ENCODE peak calls at places on chromosomes 16 and 17, in six cellular contexts. Z, M, V, E, H and J are unnamed samples.

GRCh38 chr17:71995570-71995969 is 125.2 kb upstream of the SOX9 start:
- DNase-seq in E (no peak), V (no peak), H (no peak), M (no peak), Z (no peak), J (no peak)

GRCh38 chr17:66347661-66348604 is 45.5 kb downstream of the PRKCA start:
- DNase-seq in V (no peak), M (no peak), H (peak; percentile 66), E (no peak), Z (no peak), J (no peak)

GRCh38 chr17:1998426-1998784 is 26.7 kb downstream of the RTN4RL1 start:
- DNase-seq in V (no peak), M (peak; percentile 61), E (no peak), Z (no peak), H (no peak), J (no peak)

GRCh38 chr16:21663889-21664647 is at the start of gene OTOA:
- DNase-seq in M (peak; percentile 74), V (no peak), E (no peak), H (no peak), Z (peak; percentile 29), J (no peak)

GRCh38 chr17:10210151-10210574 is 11.8 kb upstream of the GAS7 start:
- DNase-seq in E (no peak), H (no peak), V (no peak), M (no peak), Z (peak; percentile 31), J (no peak)

GRCh38 chr17:72542317-72542716 is 421.5 kb downstream of the SOX9 start:
- DNase-seq in V (no peak), E (no peak), M (no peak), Z (no peak), H (no peak), J (no peak)

GRCh38 chr16:58284488-58284887 is 10.3 kb downstream of the PRSS54 start:
- DNase-seq in Z (no peak), M (no peak), E (no peak), V (no peak), H (peak; percentile 32), J (no peak)

GRCh38 chr17:58413684-58414083 is 3.6 kb downstream of the RNF43 start:
- DNase-seq in H (no peak), V (no peak), Z (no peak), M (no peak), E (no peak), J (peak; percentile 34)

GRCh38 chr17:77470800-77471733 is 330.3 kb downstream of the SEC14L1 start:
- DNase-seq in E (peak; percentile 28), M (peak; percentile 89), H (peak; percentile 83), V (no peak), Z (no peak), J (no peak)

GRCh38 chr17:59785091-59785799 is 77.8 kb downstream of the VMP1 start:
- DNase-seq in M (no peak), V (peak; percentile 34), E (no peak), H (peak; percentile 51), Z (no peak), J (no peak)

GRCh38 chr16:88303890-88304819 is 78.6 kb upstream of the ZNF469 start:
- DNase-seq in V (no peak), H (no peak), Z (no peak), E (no peak), M (no peak), J (no peak)

GRCh38 chr17:51508048-51508447 is 247.7 kb downstream of the UTP18 start:
- DNase-seq in Z (no peak), V (no peak), H (no peak), M (no peak), E (no peak), J (no peak)

GRCh38 chr16:48366165-48367093 is 18.8 kb downstream of the SIAH1 start:
- DNase-seq in Z (no peak), E (peak; percentile 80), V (peak; percentile 77), M (peak; percentile 46), H (peak; percentile 64), J (peak; percentile 42)

GRCh38 chr17:40326014-40326831 is 17.2 kb downstream of the RARA start:
- DNase-seq in V (peak; percentile 45), E (no peak), Z (no peak), M (no peak), H (no peak), J (no peak)

GRCh38 chr17:61388561-61389356 is 10.9 kb upstream of the TBX2 start:
- DNase-seq in V (no peak), M (no peak), H (no peak), Z (no peak), E (no peak), J (no peak)
- H3K9ac ChIP-seq in V (no peak overlapping the region), M (no peak overlapping the region), H (no peak overlapping the region), Z (no peak overlapping the region), E (no peak overlapping the region), J (no peak overlapping the region)

DNA sequence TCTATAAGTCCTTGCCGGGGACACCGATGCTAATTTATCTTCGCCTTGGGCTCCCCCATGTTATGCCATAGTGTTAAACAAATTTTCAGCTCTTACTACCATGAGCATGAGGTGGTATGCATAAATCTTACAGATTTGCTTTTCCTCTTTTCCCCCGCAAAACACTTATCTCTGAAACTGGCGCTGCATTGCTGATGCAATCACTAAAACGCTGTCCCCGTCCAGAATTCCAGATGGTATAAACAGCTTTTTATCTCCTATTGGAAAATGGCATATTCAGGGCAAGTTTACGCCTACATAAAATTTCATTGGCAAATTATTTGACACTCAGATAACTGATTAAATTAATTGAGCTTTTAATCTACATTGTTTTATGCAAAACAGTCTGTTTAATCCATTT is 673.6 kb upstream of the CDH8 start:
- DNase-seq in E (no peak), M (peak; percentile 37), V (no peak), Z (no peak), H (no peak), J (no peak)
- H3K9me3 ChIP-seq in E (peaks cover 28% of the 10 kb centered on the region), M (no peaks in the 10 kb centered on the region), V (no peaks in the 10 kb centered on the region), Z (no peaks in the 10 kb centered on the region), H (no peaks in the 10 kb centered on the region), J (no peaks in the 10 kb centered on the region)

GRCh38 chr17:38344127-38344745 is 480 bp upstream of the GPR179 start:
- DNase-seq in Z (no peak), H (no peak), M (peak; percentile 33), E (no peak), V (no peak), J (no peak)
- TF ChIP-seq POLR2AphosphoS5 in Z (no peak), H (no peak), M (no peak), E (no peak), V (no peak), J (no peak)

DNA sequence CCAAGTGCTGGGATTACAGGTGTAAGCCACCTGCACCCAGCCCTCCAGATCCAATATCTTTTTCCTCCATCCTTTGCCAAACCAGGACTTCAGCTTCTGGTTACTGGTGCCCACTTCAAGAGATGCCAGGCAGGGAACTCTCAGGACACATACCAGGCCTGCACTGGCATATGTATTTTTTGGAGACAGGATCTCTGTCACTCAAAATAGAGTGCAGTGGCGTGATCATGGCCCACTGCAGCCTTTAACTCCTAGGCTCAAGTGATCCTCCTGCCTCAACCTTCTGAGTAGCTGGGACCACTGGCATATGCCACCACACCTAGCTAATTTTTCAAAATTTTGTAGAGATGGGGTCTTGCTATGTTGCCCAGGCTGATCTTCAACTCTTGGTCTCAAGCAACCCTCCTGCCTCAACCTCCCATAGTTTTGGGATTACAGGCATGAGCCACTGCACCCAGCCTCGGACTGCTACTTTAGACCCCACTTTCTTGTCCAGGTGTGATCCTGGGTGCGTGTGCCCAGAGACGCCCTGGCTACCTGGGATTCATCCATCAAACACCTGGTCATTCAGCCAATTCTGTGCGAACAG is 55.8 kb downstream of the BMERB1 start:
- DNase-seq in H (no peak), Z (no peak), M (no peak), E (no peak), V (no peak), J (no peak)
- H3K9ac ChIP-seq in H (no peak overlapping the region), Z (no peak overlapping the region), M (no peak overlapping the region), E (peak overlapping the region; percentile 69), V (no peak overlapping the region), J (no peak overlapping the region)

GRCh38 chr16:60640038-60640437 is 1396.2 kb downstream of the CDH8 start:
- DNase-seq in V (no peak), Z (no peak), H (no peak), E (no peak), M (no peak), J (no peak)
- H3K9me3 ChIP-seq in V (no peaks in the 10 kb centered on the region), Z (no peaks in the 10 kb centered on the region), H (no peaks in the 10 kb centered on the region), E (peaks cover 35% of the 10 kb centered on the region), M (no peaks in the 10 kb centered on the region), J (no peaks in the 10 kb centered on the region)

DNA sequence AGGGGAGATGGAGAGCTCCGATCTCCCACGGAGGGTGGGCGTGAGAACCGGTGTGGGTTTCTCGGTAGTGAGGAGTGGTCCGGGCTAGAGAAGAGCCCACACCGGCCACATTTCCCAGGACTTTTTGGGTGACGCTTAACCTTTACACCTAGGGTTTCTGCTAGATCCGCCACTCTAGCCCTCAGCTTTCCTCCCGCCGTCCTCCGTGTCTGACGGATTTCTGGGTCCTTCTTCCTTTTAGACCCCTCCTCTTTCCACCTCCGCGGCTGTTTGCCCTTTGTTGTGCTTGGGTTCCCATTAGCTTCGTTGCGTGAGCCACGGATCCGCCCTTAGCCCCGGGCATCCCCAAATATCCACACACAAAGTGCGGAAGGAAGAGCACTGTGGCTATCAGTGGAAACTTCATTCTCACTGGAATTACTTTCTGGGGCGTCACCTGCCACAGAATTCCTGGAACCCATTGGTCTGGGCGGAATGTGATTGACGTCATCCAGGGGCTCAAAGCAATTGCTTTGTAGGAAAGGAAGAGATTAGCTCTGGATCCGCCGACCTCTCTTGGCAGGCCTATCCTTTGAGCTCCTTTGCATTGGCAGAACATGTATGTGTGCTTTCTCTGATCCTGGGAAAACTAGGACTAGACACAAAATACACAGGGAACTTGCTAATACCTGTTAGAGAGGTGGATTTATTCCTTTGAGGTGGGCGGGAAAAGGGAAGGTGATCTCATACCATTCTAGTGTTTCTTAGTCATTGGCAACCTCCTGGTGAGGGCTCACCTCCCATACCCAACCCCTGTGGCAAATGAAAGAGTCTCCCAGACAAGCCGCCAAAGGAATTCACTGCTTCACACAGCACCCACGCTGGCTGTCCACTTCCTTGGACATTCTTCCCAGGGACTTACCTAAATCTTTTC is 654 bp downstream of the TNFAIP1 start:
- DNase-seq in V (peak; percentile 91), Z (no peak), H (peak; percentile 84), M (peak; percentile 75), E (peak; percentile 75), J (no peak)
- TF ChIP-seq POLR2AphosphoS5 in V (no peak), Z (peak; percentile 2), H (peak; percentile 6), M (no peak), E (no peak), J (no peak)

DNA sequence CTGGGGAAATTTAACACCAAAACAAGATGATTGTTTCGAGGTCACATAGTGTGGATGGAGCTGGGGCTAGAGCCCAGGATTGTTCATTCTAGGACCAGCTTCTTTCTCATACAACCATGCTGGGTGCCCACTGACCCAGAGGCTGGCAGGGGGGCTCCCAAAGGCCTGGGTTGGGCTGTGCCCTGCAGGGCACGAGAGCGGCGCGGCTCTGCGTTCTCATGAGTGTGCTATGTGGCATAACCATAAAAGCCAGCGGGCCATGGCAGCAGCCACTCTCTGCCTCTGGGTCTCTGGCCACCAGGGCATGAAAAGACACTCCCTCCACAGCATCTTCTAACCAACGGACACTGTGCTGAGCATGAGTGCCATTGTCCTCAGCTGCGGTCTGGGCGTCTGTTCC is 39.6 kb downstream of the GRIN2C start:
- DNase-seq in M (no peak), H (no peak), V (no peak), E (no peak), Z (no peak), J (no peak)
- H3K9ac ChIP-seq in M (no peak overlapping the region), H (peak overlapping the region; percentile 41), V (no peak overlapping the region), E (no peak overlapping the region), Z (no peak overlapping the region), J (no peak overlapping the region)

GRCh38 chr16:35711435-35711834 is 2252.0 kb downstream of the TP53TG3F start:
- DNase-seq in E (no peak), M (no peak), V (no peak), H (no peak), Z (no peak), J (no peak)
- H3K9me3 ChIP-seq in E (peaks cover 4% of the 10 kb centered on the region), M (no peaks in the 10 kb centered on the region), V (no peaks in the 10 kb centered on the region), H (no peaks in the 10 kb centered on the region), Z (peaks cover 28% of the 10 kb centered on the region), J (no peaks in the 10 kb centered on the region)

GRCh38 chr17:48995871-48996695 is 1.1 kb upstream of the IGF2BP1 start:
- DNase-seq in Z (peak; percentile 89), E (no peak), V (peak; percentile 47), H (peak; percentile 92), M (peak; percentile 65), J (no peak)
- TF ChIP-seq POLR2AphosphoS5 in Z (peak; percentile 77), E (no peak), V (peak; percentile 27), H (peak; percentile 59), M (peak; percentile 30), J (peak; percentile 74)